ENCODE peak calls at places on chromosome 11, in six cellular contexts. X is A549, Y is endothelial cell of umbilical vein, M is K562, J is HepG2, K is H1. L is an unnamed sample.

GRCh38 chr11:128841461-128842072 is 25.5 kb downstream of the KCNJ1 start:
- DNase-seq in J (no peak), Y (no peak), K (no peak), X (no peak), M (no peak), L (no peak)

GRCh38 chr11:114251797-114252327 is 44.3 kb upstream of the NNMT start:
- DNase-seq in X (no peak), K (no peak), J (no peak), Y (no peak), M (peak), L (peak)

GRCh38 chr11:117606211-117606610 is 190.8 kb downstream of the DSCAML1 start:
- DNase-seq in X (no peak), M (no peak), K (no peak), Y (no peak), J (no peak), L (no peak)

GRCh38 chr11:2388431-2389024 is 11.4 kb downstream of the CD81 start:
- DNase-seq in Y (no peak), J (no peak), M (no peak), K (no peak), X (no peak), L (no peak)

GRCh38 chr11:63944987-63945386 is 6.2 kb downstream of the NAA40 start:
- DNase-seq in X (no peak), M (no peak), Y (no peak), K (no peak), J (peak), L (no peak)

GRCh38 chr11:80533463-80533862 is 1092.6 kb upstream of the TENM4 start:
- DNase-seq in M (no peak), J (no peak), Y (no peak), K (no peak), X (no peak), L (no peak)

GRCh38 chr11:69138265-69138664 is 17.5 kb upstream of the SMIM38 start:
- DNase-seq in Y (no peak), X (no peak), J (no peak), K (no peak), M (no peak), L (no peak)

GRCh38 chr11:119318240-119319135 is 1.6 kb upstream of the MCAM start:
- DNase-seq in M (peak), Y (peak), X (no peak), K (no peak), J (peak), L (no peak)

GRCh38 chr11:95698939-95699562 is 90.5 kb downstream of the FAM76B start:
- DNase-seq in Y (no peak), X (no peak), K (no peak), M (no peak), J (peak), L (no peak)

GRCh38 chr11:46369458-46370152 is 11.9 kb upstream of the MDK start:
- DNase-seq in M (peak), Y (peak), J (peak), K (no peak), X (peak), L (peak)

GRCh38 chr11:65497141-65498041 is 1.5 kb upstream of the MALAT1 start:
- DNase-seq in M (peak), K (peak), J (peak), X (peak), Y (peak), L (peak)

GRCh38 chr11:112270551-112271180 is 10.0 kb upstream of the PLET1 start:
- DNase-seq in Y (no peak), J (no peak), X (no peak), M (peak), K (no peak), L (peak)

GRCh38 chr11:134346101-134346975 is 14.6 kb downstream of the GLB1L2 start:
- DNase-seq in J (no peak), M (no peak), Y (no peak), X (no peak), K (no peak), L (no peak)

GRCh38 chr11:12356944-12357655 is 20.3 kb upstream of the PARVA start:
- DNase-seq in X (no peak), K (no peak), Y (no peak), J (no peak), M (no peak), L (no peak)

GRCh38 chr11:15318814-15319213 is 204.1 kb downstream of the INSC start:
- DNase-seq in M (no peak), K (no peak), Y (no peak), J (no peak), X (no peak), L (no peak)

GRCh38 chr11:2108675-2109481 is 30.3 kb downstream of the IGF2 start:
- DNase-seq in X (no peak), M (no peak), J (no peak), Y (no peak), K (no peak), L (no peak)

GRCh38 chr11:31640611-31641010 is 131.0 kb downstream of the ELP4 start:
- DNase-seq in X (no peak), K (no peak), J (no peak), M (no peak), Y (no peak), L (no peak)

GRCh38 chr11:111548542-111548941 is 8.0 kb downstream of the LAYN start:
- DNase-seq in X (no peak), J (no peak), K (no peak), M (no peak), Y (no peak), L (no peak)

GRCh38 chr11:8338138-8338537 is 74.5 kb upstream of the LMO1 start:
- DNase-seq in J (peak), K (no peak), X (peak), M (peak), Y (peak), L (peak)

GRCh38 chr11:111379500-111380136 is 543 bp upstream of the POU2AF1 start:
- DNase-seq in K (no peak), Y (no peak), M (no peak), X (no peak), J (no peak), L (no peak)

GRCh38 chr11:79600747-79601146 is 159.9 kb upstream of the TENM4 start:
- DNase-seq in M (no peak), K (no peak), J (no peak), Y (no peak), X (no peak), L (no peak)

GRCh38 chr11:109015283-109015682 is 350.4 kb downstream of the DDX10 start:
- DNase-seq in K (no peak), X (no peak), Y (peak), M (no peak), J (no peak), L (no peak)

GRCh38 chr11:3129181-3129590 is 35.9 kb downstream of the OSBPL5 start:
- DNase-seq in X (no peak), J (no peak), M (no peak), Y (no peak), K (no peak), L (no peak)

GRCh38 chr11:66178871-66179270 is 89.6 kb upstream of the RAB1B start:
- DNase-seq in Y (no peak), J (no peak), M (no peak), X (no peak), K (no peak), L (no peak)

GRCh38 chr11:46694095-46694494 is 6.3 kb downstream of the ARHGAP1 start:
- DNase-seq in M (peak), K (no peak), X (no peak), Y (no peak), J (no peak), L (no peak)

GRCh38 chr11:27532652-27533325 is 26.2 kb upstream of the LIN7C start:
- DNase-seq in M (no peak), K (no peak), Y (no peak), X (no peak), J (no peak), L (no peak)

GRCh38 chr11:575324-575995 is 810 bp upstream of the PHRF1 start:
- DNase-seq in Y (peak), K (no peak), M (no peak), J (peak), X (peak), L (peak)

GRCh38 chr11:850777-851762 is 8.4 kb downstream of the TSPAN4 start:
- DNase-seq in Y (no peak), J (no peak), K (no peak), M (peak), X (no peak), L (peak)

GRCh38 chr11:66322732-66323427 is 6.0 kb upstream of the CD248 start:
- DNase-seq in K (no peak), Y (no peak), X (no peak), J (no peak), M (no peak), L (no peak)

GRCh38 chr11:67698247-67698646 is 23.8 kb upstream of the ALDH3B2 start:
- DNase-seq in K (no peak), J (peak), X (peak), M (peak), Y (no peak), L (no peak)
- TF ChIP-seq JUN in K (no peak), J (no peak), X (no peak), M (no peak), Y (no peak), L (no peak)

GRCh38 chr11:22456993-22457748 is 119.0 kb downstream of the SLC17A6 start:
- DNase-seq in Y (no peak), K (no peak), X (no peak), J (no peak), M (no peak), L (no peak)

GRCh38 chr11:22459053-22459452 is 120.9 kb downstream of the SLC17A6 start:
- DNase-seq in Y (peak), X (no peak), K (no peak), J (no peak), M (no peak), L (no peak)

GRCh38 chr11:22461626-22462025 is 123.4 kb downstream of the SLC17A6 start:
- DNase-seq in J (no peak), Y (no peak), X (no peak), M (no peak), K (no peak), L (no peak)

GRCh38 chr11:22458141-22458540 is 120.0 kb downstream of the SLC17A6 start:
- DNase-seq in K (no peak), M (no peak), Y (no peak), J (no peak), X (no peak), L (no peak)

DNA sequence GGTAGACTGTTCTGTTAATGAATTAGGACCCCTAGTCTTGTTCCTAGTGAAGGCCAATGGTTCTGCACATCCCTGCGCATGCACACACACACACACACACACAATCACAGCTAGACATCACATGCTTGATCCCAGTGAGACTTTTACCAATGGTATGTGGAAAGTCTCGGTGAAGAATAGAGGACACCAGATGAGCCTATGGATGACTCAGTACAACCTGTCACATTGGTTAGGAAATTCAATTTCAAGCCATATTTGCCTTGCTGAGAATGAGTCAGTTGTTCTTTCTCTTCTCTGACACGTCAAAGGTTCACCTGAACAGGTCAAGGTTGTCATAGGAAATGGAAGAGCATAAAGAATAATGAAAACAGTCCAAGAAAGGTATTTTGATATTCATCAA is 122.0 kb downstream of the SLC17A6 start:
- DNase-seq in M (no peak), K (no peak), J (no peak), Y (no peak), X (no peak), L (no peak)
- TF ChIP-seq JUN in M (no peak), K (no peak), J (no peak), Y (no peak), X (no peak), L (no peak)

GRCh38 chr11:120682866-120683265 is 171.3 kb downstream of the GRIK4 start:
- DNase-seq in Y (no peak), M (no peak), X (no peak), K (no peak), J (no peak), L (no peak)
- TF ChIP-seq JUN in Y (no peak), M (no peak), X (no peak), K (no peak), J (no peak), L (no peak)

DNA sequence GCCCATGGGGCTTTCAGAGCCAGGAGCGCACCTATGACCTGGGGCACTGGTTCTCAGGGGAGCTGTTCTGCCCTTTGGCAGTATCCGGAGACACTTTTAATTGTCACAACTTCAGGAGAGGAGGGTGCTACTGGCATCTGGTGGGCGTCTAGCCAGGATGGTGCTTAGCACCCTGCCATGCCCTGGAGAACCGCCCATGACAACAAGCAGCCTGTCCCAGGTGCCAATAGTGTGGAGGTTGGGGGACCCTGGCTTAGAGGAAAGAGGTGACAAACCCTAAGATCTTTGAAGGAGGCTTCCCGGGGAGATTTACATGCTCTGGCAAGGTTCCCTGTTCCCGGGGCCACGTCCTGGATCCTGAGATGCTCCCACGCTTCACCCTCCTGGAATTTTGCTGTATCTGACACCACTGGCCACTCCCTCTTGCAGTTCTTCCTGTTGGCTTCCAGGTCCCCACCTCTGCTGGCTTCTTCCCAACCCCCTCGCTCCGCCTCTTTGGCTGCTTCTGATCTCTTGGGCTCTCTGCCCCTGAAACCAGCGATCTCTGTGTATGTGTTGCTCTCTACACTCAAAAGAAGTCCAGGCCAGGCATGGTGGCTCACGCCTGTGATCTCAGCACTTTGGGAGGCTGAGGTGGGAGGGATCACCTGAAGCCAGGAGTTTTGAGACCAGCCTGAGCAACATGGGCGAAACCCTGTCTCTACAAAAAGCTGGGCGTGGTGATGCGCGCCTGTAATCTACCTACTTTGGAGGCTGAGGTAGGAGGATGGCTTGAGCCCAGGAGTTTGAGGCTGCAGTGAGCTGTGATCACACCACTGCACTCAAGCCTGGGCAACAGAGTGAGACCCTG is 31.1 kb downstream of the FADS3 start:
- DNase-seq in J (no peak), X (no peak), M (peak), Y (no peak), K (no peak), L (no peak)
- TF ChIP-seq JUN in J (no peak), X (no peak), M (no peak), Y (no peak), K (no peak), L (no peak)

DNA sequence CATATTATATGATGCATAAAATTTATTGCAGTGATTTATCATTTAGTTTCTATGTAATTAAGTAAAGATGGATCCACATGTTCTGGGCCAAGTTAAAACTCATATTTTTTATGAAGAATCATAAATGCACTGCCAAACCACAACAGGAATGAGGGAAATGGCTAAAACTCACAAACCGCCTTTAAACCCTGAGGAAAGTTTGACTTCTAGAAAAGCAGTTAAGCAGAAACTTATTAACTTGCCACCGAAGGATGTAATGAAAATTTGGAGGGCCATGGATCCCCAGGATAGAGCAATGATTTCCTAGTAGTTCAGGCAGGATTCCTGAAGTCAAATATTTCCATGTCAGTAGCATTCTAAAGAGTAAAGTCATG is 218.3 kb upstream of the CTSC start:
- DNase-seq in Y (no peak), X (no peak), K (no peak), J (no peak), M (no peak), L (no peak)
- TF ChIP-seq JUN in Y (no peak), X (no peak), K (no peak), J (no peak), M (no peak), L (no peak)

DNA sequence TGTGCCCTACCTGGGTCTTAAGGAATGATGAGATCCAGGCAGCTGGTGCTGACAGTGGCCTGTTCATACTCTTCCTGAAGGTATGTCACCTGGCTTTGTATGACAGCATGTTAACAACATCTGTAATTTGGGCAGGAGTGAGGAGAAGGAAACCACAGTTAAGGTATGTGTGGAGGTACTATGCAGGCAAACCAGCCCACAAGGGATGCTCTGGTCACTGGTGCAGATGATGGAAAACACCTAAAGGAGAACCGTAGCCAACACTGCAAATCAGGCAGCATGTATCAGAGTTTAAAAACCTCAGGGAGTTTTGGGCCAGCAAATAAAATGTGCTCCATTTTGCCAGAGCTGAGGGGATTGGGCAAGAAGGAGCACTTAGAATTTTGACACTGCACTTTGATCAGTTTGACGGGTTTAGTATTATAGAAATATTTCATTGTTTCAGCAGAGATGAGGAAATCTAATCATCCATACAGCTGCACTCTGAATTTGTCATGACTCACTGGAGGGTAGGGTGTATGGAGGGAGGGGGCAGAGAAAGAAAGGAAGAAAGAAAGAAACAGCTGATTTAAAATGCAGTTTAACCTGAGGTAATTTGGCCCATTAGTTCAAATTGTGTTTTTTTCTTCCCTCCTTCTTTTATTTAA is 260.9 kb downstream of the KIRREL3 start:
- DNase-seq in X (no peak), K (no peak), J (no peak), Y (no peak), M (no peak), L (no peak)
- TF ChIP-seq JUN in X (no peak), K (no peak), J (no peak), Y (no peak), M (no peak), L (no peak)

GRCh38 chr11:105181100-105181499 is 41.5 kb upstream of the CARD18 start:
- DNase-seq in J (no peak), Y (peak), K (no peak), X (no peak), M (no peak), L (no peak)
- TF ChIP-seq JUN in J (no peak), Y (peak), K (no peak), X (no peak), M (no peak), L (no peak)

DNA sequence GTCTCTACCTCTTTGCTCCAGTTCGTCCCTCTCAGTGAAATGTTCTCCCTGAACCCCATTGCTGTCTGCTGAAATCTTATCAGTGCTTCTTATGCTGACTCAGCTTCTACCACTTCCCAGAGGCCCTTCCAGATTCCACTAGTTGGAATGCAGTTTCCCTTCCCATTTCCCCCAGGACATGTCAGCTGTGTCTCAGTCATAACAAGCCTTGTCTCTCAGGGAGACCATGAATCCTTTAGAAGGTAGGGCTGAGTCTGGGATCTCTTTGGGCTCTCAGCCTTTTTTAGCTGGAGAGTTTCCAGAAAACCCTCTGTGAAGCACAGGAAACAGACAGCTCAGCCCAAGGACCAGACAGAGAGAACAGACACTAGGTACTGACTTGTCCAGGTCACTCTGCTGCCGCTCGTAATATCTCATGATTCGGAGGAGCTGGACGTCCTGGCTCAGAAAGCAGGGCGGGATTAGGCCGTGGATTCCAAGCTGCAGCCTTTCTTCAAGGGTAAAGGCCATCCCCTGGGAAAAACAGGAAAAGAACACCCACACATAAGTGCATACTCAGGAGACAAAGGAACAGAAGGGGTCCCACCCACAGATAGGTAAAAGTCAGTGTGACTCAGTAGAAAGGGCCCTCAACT is 113.0 kb downstream of the ME3 start:
- DNase-seq in X (no peak), K (no peak), Y (peak), M (no peak), J (no peak), L (no peak)
- TF ChIP-seq JUN in X (no peak), K (no peak), Y (no peak), M (no peak), J (no peak), L (no peak)